ENCODE peak calls at places on chromosomes 3 and 15, in five cellular contexts. C is heart left ventricle, Y is K562, W is tibial nerve, Z is IMR-90. N is an unnamed sample.
A peak's percentile ranks its signal among the peaks of the same experiment; 100 is the strongest.

GRCh38 chr3:5694267-5694666 is 506.8 kb downstream of the EDEM1 start:
- DNase-seq in C (no peak), Y (no peak), W (no peak), Z (no peak), N (no peak)

GRCh38 chr3:30553641-30554316 is 52.6 kb upstream of the TGFBR2 start:
- DNase-seq in C (no peak), Y (no peak), W (no peak), Z (peak; percentile 57), N (no peak)

GRCh38 chr3:28317438-28318022 is 31.0 kb upstream of the ZCWPW2 start:
- DNase-seq in C (no peak), Y (peak; percentile 57), W (no peak), Z (peak; percentile 38), N (peak; percentile 20)

GRCh38 chr3:79247367-79248103 is 520.3 kb downstream of the ROBO1 start:
- DNase-seq in C (peak; percentile 23), Y (no peak), W (no peak), Z (peak; percentile 84), N (peak; percentile 19)

GRCh38 chr15:100383302-100384107 is 41.7 kb upstream of the ADAMTS17 start:
- DNase-seq in C (no peak), Y (no peak), W (no peak), Z (no peak), N (peak; percentile 52)

GRCh38 chr15:68383161-68384074 is 48.5 kb downstream of the ITGA11 start:
- DNase-seq in C (peak; percentile 25), Y (peak; percentile 74), W (no peak), Z (peak; percentile 31), N (peak; percentile 56)

GRCh38 chr15:88014492-88014891 is 242.0 kb downstream of the NTRK3 start:
- DNase-seq in C (no peak), Y (no peak), W (no peak), Z (no peak), N (no peak)

GRCh38 chr15:85453144-85453872 is 72.9 kb downstream of the AKAP13 start:
- DNase-seq in C (no peak), Y (no peak), W (no peak), Z (no peak), N (no peak)

GRCh38 chr3:133964547-133964946 is 65.2 kb downstream of the SLCO2A1 start:
- DNase-seq in C (no peak), Y (no peak), W (no peak), Z (no peak), N (no peak)

GRCh38 chr15:69607101-69607500 is 154.5 kb downstream of the RPLP1 start:
- DNase-seq in C (peak; percentile 12), Y (no peak), W (no peak), Z (no peak), N (no peak)

GRCh38 chr3:188284455-188285212 is 130.7 kb downstream of the LPP start:
- DNase-seq in C (no peak), Y (no peak), W (no peak), Z (peak; percentile 61), N (no peak)

GRCh38 chr3:98151241-98151640 is 4.0 kb downstream of the OR5H14 start:
- DNase-seq in C (no peak), Y (no peak), W (no peak), Z (no peak), N (no peak)

GRCh38 chr15:91984006-91984405 is 130.5 kb downstream of the SLCO3A1 start:
- DNase-seq in C (no peak), Y (no peak), W (no peak), Z (no peak), N (no peak)

GRCh38 chr15:72202302-72202701 is 4.7 kb upstream of the GRAMD2A start:
- DNase-seq in C (no peak), Y (no peak), W (no peak), Z (no peak), N (no peak)

GRCh38 chr15:33131880-33132279 is 62.6 kb downstream of the FMN1 start:
- DNase-seq in C (no peak), Y (no peak), W (no peak), Z (peak; percentile 72), N (no peak)

DNA sequence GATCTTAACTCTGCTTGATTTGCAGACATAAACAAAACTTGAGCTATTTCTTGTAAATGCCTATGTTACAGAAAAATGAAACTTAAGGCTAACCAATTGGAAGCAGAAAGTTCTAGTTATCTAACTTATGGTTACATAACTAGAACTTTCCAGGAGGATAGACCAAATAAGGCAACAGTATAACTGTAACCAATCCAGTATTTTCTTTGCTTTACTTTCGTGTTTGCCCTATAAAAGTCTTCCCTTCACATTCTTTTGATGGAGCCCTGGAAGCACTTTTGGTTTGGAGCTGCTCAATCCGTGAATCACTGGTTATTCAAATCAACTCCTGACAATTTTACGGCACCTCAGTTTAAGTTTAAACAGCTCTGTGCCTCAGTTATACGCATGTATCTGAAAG is 164.6 kb downstream of the SUCLG2 start:
- DNase-seq in C (no peak), Y (no peak), W (no peak), Z (peak; percentile 48), N (no peak)
- H3K27ac ChIP-seq in C (no peak overlapping the region), Y (no peak overlapping the region), W (no peak overlapping the region), Z (no peak overlapping the region), N (no peak overlapping the region)

GRCh38 chr3:177197934-177198484 is 727 bp upstream of the TBL1XR1 start:
- DNase-seq in C (no peak), Y (no peak), W (no peak), Z (no peak), N (no peak)

GRCh38 chr3:177195941-177196472 is 1.3 kb downstream of the TBL1XR1 start:
- DNase-seq in C (peak; percentile 18), Y (no peak), W (no peak), Z (no peak), N (peak; percentile 27)

GRCh38 chr3:177195242-177195940 is 1.9 kb downstream of the TBL1XR1 start:
- DNase-seq in C (peak; percentile 44), Y (peak; percentile 17), W (no peak), Z (no peak), N (peak; percentile 37)

GRCh38 chr3:177196473-177197040 is 725 bp downstream of the TBL1XR1 start:
- DNase-seq in C (no peak), Y (peak; percentile 63), W (no peak), Z (peak; percentile 44), N (peak; percentile 51)

DNA sequence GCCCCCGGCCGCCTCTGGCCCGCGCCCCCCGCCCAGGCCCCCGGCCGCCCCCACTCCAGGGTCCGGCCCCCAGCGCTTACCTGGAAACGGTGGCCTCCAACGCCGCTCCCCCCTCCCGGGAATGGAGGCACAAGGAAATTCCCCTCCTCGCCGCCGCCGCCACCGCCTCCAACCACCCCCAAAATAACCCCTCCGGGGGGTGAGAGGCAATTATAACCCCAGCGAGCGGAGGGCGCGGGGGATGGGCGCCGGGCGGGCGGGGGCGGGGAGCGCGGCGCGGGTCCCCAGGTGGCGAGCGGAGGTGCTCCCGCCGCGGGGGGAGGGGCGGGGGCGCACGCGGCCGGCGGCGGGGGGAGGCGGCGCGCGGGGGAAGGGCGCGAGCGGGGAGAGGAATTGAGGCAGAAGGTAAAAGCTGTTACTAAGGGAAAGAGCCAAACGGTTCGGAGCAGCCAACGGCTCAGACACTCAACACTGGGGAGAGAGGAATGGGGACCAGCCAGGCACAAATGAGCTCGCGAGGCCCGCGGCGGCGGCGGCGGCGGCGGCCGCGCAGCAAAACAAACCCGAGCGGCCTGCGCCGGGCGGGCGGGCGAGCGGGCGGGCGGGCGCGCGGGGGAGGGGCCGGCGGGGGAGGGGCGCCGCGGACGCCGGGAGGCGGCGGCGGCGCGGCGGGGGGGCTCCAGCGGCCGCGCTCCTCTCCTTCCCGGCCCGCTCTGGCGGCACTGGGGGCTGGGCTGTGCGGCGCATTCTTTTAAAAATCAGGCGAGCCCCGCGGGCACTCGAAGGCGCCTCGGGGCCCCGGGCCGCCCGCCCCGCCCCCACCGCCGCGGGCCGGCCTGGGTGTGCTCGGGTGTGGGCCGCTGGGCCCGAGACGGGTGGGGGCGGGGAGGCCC is at the start of gene TBL1XR1:
- DNase-seq in C (peak; percentile 95), Y (peak; percentile 92), W (peak; percentile 83), Z (peak; percentile 94), N (peak; percentile 93)
- TF ChIP-seq POLR2A in C (no peak), Y (no peak), W (no peak), Z (peak; percentile 20), N (no peak)

DNA sequence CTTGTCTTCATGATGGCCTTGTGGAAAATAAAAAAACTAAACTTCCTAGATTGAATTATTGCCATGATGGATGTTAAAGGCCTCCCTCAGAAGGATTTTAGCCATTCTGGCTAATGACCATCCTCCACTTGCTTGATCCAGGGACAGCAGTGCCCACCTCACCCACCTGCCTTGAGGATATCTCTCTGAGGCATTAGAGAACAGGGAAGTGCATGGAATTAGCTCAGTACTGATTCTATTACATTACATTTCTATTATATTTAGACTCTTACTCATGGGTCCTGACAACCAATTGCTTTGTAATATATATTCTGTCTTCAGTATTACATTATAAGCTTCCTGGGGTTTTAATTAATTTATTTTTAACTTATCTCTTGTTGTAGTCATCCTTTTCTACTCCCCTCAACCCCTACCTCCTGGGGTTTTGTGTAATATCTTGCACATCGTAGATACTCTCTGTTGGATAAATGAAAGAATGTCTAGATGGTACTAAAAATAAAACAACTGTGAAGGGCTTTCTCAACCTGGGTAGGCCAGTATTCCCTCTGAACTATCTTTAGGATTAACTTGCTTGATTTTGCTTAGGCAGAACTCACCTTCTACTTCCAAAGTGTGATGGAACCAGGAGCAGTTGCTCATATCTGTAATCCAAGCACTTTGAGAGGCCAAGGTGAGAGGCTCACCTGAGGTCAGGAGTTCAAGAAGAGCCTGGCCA is 33.0 kb upstream of the TIPARP start:
- DNase-seq in C (no peak), Y (no peak), W (no peak), Z (no peak), N (no peak)
- H3K27ac ChIP-seq in C (no peak overlapping the region), Y (no peak overlapping the region), W (no peak overlapping the region), Z (no peak overlapping the region), N (no peak overlapping the region)

DNA sequence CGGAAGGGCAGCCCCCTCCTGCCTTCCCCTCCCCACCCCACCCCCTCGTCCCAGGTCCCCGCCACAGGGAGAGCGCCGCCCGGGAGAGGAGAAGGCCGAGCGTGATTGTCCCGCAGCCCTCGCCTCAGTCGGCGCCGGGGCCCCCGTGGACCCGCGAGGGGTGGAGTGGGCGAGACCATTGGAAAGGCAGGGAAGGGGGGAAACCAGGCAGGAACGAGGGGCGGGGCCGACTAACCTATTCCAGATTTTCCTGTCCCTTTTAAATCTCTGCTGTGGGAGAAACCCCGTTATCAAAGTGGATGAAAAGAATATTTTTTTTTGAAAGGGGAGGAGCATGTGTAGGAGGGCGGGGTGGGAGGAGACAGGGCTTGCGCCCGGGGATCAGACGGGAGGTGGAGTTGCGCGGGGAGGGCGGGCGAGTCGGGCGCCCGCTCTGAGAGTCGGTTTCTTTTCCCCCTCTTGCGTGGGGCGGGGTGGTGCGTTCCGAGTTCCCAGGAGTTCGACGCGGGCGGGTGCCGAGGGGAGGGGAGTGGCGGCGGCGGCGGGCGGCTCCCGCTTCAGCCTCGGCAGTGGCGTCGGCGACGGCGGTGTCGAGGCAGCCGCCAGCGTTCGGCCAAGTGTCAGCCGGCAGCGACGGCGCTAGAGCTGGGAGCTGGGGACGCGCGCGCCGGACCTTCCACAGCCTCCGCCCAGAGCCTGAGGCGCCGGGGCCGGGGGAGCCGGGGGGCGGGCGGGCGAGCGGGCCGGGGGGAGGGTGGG is at the start of gene NECTIN3:
- DNase-seq in C (peak; percentile 93), Y (peak; percentile 73), W (peak; percentile 89), Z (peak; percentile 99), N (peak; percentile 97)
- TF ChIP-seq POLR2A in C (peak; percentile 53), Y (no peak), W (peak; percentile 63), Z (peak; percentile 72), N (no peak)

N was measured in testis.